ENCODE peak calls at places on chromosome 16, in six cellular contexts. S, B, E, V, O and A are unnamed samples.

GRCh38 chr16:4515611-4516233 is 22.9 kb downstream of the CDIP1 start:
- DNase-seq in O (no peak), V (no peak), B (no peak), E (no peak), S (no peak), A (no peak)

GRCh38 chr16:57235128-57236092 is 9.6 kb upstream of the ARL2BP start:
- DNase-seq in O (no peak), V (peak), B (peak), E (no peak), S (peak), A (no peak)

GRCh38 chr16:86969716-86970115 is 347.5 kb downstream of the C16orf95 start:
- DNase-seq in B (no peak), V (no peak), O (no peak), S (no peak), E (no peak), A (no peak)

GRCh38 chr16:58024673-58025350 is 742 bp upstream of the MMP15 start:
- DNase-seq in V (peak), S (no peak), O (no peak), E (no peak), B (no peak), A (no peak)

GRCh38 chr16:17362946-17363345 is 107.8 kb downstream of the XYLT1 start:
- DNase-seq in V (no peak), E (no peak), O (no peak), S (no peak), B (no peak), A (no peak)

GRCh38 chr16:76293980-76294690 is 16.9 kb downstream of the CNTNAP4 start:
- DNase-seq in V (no peak), O (no peak), S (no peak), E (no peak), B (no peak), A (no peak)

GRCh38 chr16:80682435-80683070 is 121.8 kb downstream of the CDYL2 start:
- DNase-seq in S (no peak), V (no peak), E (no peak), B (no peak), O (no peak), A (no peak)

GRCh38 chr16:3902731-3903130 is 22.2 kb upstream of the CREBBP start:
- DNase-seq in B (peak), S (no peak), O (no peak), V (no peak), E (no peak), A (no peak)

GRCh38 chr16:11609474-11610120 is 22.9 kb upstream of the LITAF start:
- DNase-seq in O (no peak), V (no peak), E (no peak), S (no peak), B (peak), A (no peak)

GRCh38 chr16:56662357-56663354 is 4.9 kb downstream of the MT1F start:
- DNase-seq in V (no peak), B (no peak), E (no peak), S (peak), O (no peak), A (no peak)

GRCh38 chr16:54287758-54288591 is 1.4 kb upstream of the IRX3 start:
- DNase-seq in S (no peak), O (no peak), B (no peak), E (no peak), V (no peak), A (no peak)

GRCh38 chr16:83473926-83474660 is 333.7 kb upstream of the HSBP1 start:
- DNase-seq in O (no peak), V (no peak), S (no peak), B (no peak), E (no peak), A (no peak)

GRCh38 chr16:61306204-61306603 is 730.0 kb downstream of the CDH8 start:
- DNase-seq in E (no peak), B (no peak), V (no peak), O (no peak), S (no peak), A (no peak)

GRCh38 chr16:55812951-55813350 is 19.9 kb downstream of the CES1 start:
- DNase-seq in S (no peak), V (no peak), B (no peak), O (no peak), E (no peak), A (no peak)

GRCh38 chr16:22898874-22899348 is 84.9 kb downstream of the HS3ST2 start:
- DNase-seq in E (peak), O (peak), V (no peak), B (peak), S (peak), A (no peak)